ENCODE peak calls at places on chromosomes 13 and 19, in eight cellular contexts. Y is fibroblast of the conjunctiva, K is astrocyte of the spinal cord, O is GM18507, N is EL, G is CD14-positive monocyte, R is GDM1, X is kidney glomerular epithelial cell. P is an unnamed sample.

GRCh38 chr19:31119951-31120690 is 229.1 kb downstream of the TSHZ3 start:
- DNase-seq in Y (no peak), K (peak; percentile 24), O (no peak), N (peak; percentile 13), G (no peak), R (no peak), X (no peak), P (no peak)

GRCh38 chr19:2138061-2138728 is 13.2 kb downstream of the AP3D1 start:
- DNase-seq in Y (no peak), K (no peak), O (no peak), N (no peak), G (no peak), R (no peak), X (no peak), P (no peak)

GRCh38 chr13:38620876-38621275 is 66.0 kb upstream of the FREM2 start:
- DNase-seq in Y (no peak), K (no peak), O (no peak), N (no peak), G (no peak), R (no peak), X (no peak), P (no peak)

GRCh38 chr19:8571006-8571411 is 6.2 kb downstream of the MYO1F start:
- DNase-seq in Y (no peak), K (peak; percentile 48), O (no peak), N (peak; percentile 70), G (peak; percentile 89), R (peak; percentile 78), X (no peak), P (no peak)

GRCh38 chr19:38663957-38664502 is 16.6 kb downstream of the ACTN4 start:
- DNase-seq in Y (no peak), K (no peak), O (no peak), N (no peak), G (no peak), R (no peak), X (no peak), P (no peak)

GRCh38 chr13:99339736-99340392 is 32.7 kb upstream of the GPR183 start:
- DNase-seq in Y (no peak), K (peak; percentile 21), O (no peak), N (peak; percentile 34), G (no peak), R (no peak), X (no peak), P (no peak)

GRCh38 chr13:26621731-26622401 is 64.4 kb downstream of the WASF3 start:
- DNase-seq in Y (no peak), K (no peak), O (no peak), N (no peak), G (no peak), R (no peak), X (no peak), P (no peak)

GRCh38 chr19:40831502-40832430 is 18.5 kb downstream of the CYP2A6 start:
- DNase-seq in Y (peak; percentile 97), K (peak; percentile 77), O (no peak), N (peak; percentile 96), G (no peak), R (no peak), X (no peak), P (peak; percentile 47)

GRCh38 chr13:30026093-30026492 is 175.7 kb upstream of the UBL3 start:
- DNase-seq in Y (peak; percentile 61), K (peak; percentile 83), O (no peak), N (peak; percentile 91), G (no peak), R (no peak), X (peak; percentile 18), P (no peak)

GRCh38 chr19:44600466-44600865 is 12.9 kb upstream of the IGSF23 start:
- DNase-seq in Y (no peak), K (no peak), O (no peak), N (no peak), G (no peak), R (no peak), X (no peak), P (no peak)